ENCODE peak calls at places on chromosome 15, in seven cellular contexts. O is HFFc6; I is CD8-positive, alpha-beta T cell; R is endothelial cell; Q is LoVo; G is substantia nigra; A is keratinocyte. T is an unnamed sample.

GRCh38 chr15:27844018-27844666 is 255.0 kb downstream of the OCA2 start:
- DNase-seq in G (no peak), A (peak; percentile 1), I (no peak), O (peak; percentile 10), R (no peak), Q (no peak), T (peak; percentile 98)

GRCh38 chr15:80578206-80578595 is 116.9 kb upstream of the ABHD17C start:
- DNase-seq in A (no peak), I (no peak), O (no peak), Q (no peak), G (no peak), R (no peak), T (no peak)

GRCh38 chr15:74240002-74240568 is 4.0 kb downstream of the CCDC33 start:
- DNase-seq in A (peak; percentile 87), I (no peak), R (peak; percentile 32), O (peak; percentile 76), Q (peak; percentile 60), G (peak; percentile 79), T (peak; percentile 94)

GRCh38 chr15:87219650-87220615 is 1036.6 kb downstream of the NTRK3 start:
- DNase-seq in R (no peak), O (peak; percentile 87), I (no peak), Q (no peak), A (peak; percentile 72), G (no peak), T (peak; percentile 92)

GRCh38 chr15:50227076-50227475 is 38.5 kb downstream of the HDC start:
- DNase-seq in Q (no peak), A (no peak), O (peak; percentile 91), R (no peak), I (no peak), G (no peak), T (peak; percentile 50)

GRCh38 chr15:53694534-53694874 is 65.0 kb downstream of the WDR72 start:
- DNase-seq in G (no peak), Q (no peak), I (no peak), A (no peak), O (no peak), R (no peak), T (no peak)

GRCh38 chr15:63973212-63974009 is 72.9 kb downstream of the DAPK2 start:
- DNase-seq in I (no peak), Q (peak; percentile 37), A (no peak), G (no peak), O (peak; percentile 58), R (no peak), T (no peak)

GRCh38 chr15:40325188-40325587 is 1.7 kb downstream of the INAFM2 start:
- DNase-seq in Q (no peak), R (no peak), G (no peak), I (no peak), A (no peak), O (no peak), T (no peak)

GRCh38 chr15:41915203-41915994 is 21.5 kb upstream of the SPTBN5 start:
- DNase-seq in O (no peak), Q (no peak), A (no peak), R (no peak), I (no peak), G (no peak), T (no peak)

GRCh38 chr15:66761723-66762595 is 59.9 kb downstream of the SMAD6 start:
- DNase-seq in G (no peak), R (no peak), Q (peak; percentile 50), I (no peak), O (peak; percentile 60), A (no peak), T (no peak)

GRCh38 chr15:58223432-58223831 is 85.3 kb downstream of the AQP9 start:
- DNase-seq in A (no peak), I (no peak), G (no peak), Q (no peak), O (no peak), R (no peak), T (no peak)

T was measured in HT1080.